ENCODE peak calls at places on chromosomes 4 and X, in ten cellular contexts. Y is suprapubic skin, P is GM23338, S is K562, M is Panc1, N is GM12878, H is HCT116, F is spleen, T is stomach, O is transverse colon. A is an unnamed sample.

GRCh38 chr4:11543710-11544109 is 115.0 kb upstream of the HS3ST1 start:
- DNase-seq in Y (no peak), P (no peak), S (no peak), M (no peak), N (no peak), H (peak), F (no peak), T (no peak), O (no peak), A (no peak)

GRCh38 chr4:189046642-189047041 is 894.0 kb upstream of the FRG1 start:
- DNase-seq in Y (no peak), P (peak), S (no peak), M (no peak), N (no peak), H (no peak), F (no peak), T (no peak), O (no peak), A (no peak)

GRCh38 chr4:156177941-156178340 is 224.3 kb upstream of the CTSO start:
- DNase-seq in Y (no peak), P (no peak), S (no peak), M (no peak), N (no peak), H (no peak), F (no peak), T (no peak), O (no peak), A (no peak)

GRCh38 chr4:176034498-176034897 is 31.1 kb upstream of the WDR17 start:
- DNase-seq in Y (no peak), P (peak), S (no peak), M (peak), N (no peak), H (peak), F (no peak), T (no peak), O (no peak), A (peak)

GRCh38 chr4:24598025-24598424 is 13.7 kb upstream of the DHX15 start:
- DNase-seq in Y (no peak), P (no peak), S (no peak), M (no peak), N (no peak), H (peak), F (no peak), T (peak), O (peak), A (no peak)

GRCh38 chrX:38221391-38221929 is 789 bp upstream of the SRPX start:
- DNase-seq in Y (no peak), P (no peak), S (no peak), M (no peak), N (no peak), H (no peak), F (no peak), T (no peak), O (no peak), A (no peak)

GRCh38 chr4:54687887-54688841 is 30.4 kb downstream of the KIT start:
- DNase-seq in Y (no peak), P (no peak), S (no peak), M (no peak), N (no peak), H (no peak), F (no peak), T (no peak), O (no peak), A (no peak)

GRCh38 chr4:82097504-82097903 is 276.3 kb downstream of the HNRNPD start:
- DNase-seq in Y (no peak), P (no peak), S (no peak), M (no peak), N (no peak), H (no peak), F (no peak), T (no peak), O (no peak), A (no peak)

GRCh38 chr4:34676390-34676789 is 1567.9 kb downstream of the ARAP2 start:
- DNase-seq in Y (no peak), P (peak), S (no peak), M (no peak), N (no peak), H (peak), F (no peak), T (no peak), O (no peak), A (no peak)

GRCh38 chrX:23789386-23790146 is 6.6 kb downstream of the SAT1 start:
- DNase-seq in Y (no peak), P (no peak), S (no peak), M (no peak), N (no peak), H (no peak), F (no peak), T (no peak), O (no peak), A (no peak)

GRCh38 chrX:153551135-153551534 is 33.7 kb downstream of the ATP2B3 start:
- DNase-seq in Y (no peak), P (no peak), S (no peak), M (no peak), N (no peak), H (no peak), F (no peak), T (no peak), O (no peak), A (no peak)

GRCh38 chr4:84215218-84215617 is 283.9 kb downstream of the NKX6-1 start:
- DNase-seq in Y (no peak), P (no peak), S (no peak), M (no peak), N (no peak), H (no peak), F (no peak), T (no peak), O (no peak), A (no peak)

GRCh38 chr4:159278399-159278798 is 175.5 kb downstream of the RAPGEF2 start:
- DNase-seq in Y (no peak), P (no peak), S (no peak), M (no peak), N (no peak), H (no peak), F (no peak), T (no peak), O (no peak), A (no peak)

GRCh38 chr4:75561789-75562188 is 5.9 kb downstream of the ODAPH start:
- DNase-seq in Y (no peak), P (peak), S (no peak), M (no peak), N (no peak), H (no peak), F (no peak), T (no peak), O (no peak), A (no peak)

GRCh38 chr4:176492648-176493302 is 173.0 kb downstream of the SPCS3 start:
- DNase-seq in Y (no peak), P (no peak), S (no peak), M (no peak), N (peak), H (no peak), F (no peak), T (no peak), O (no peak), A (no peak)

GRCh38 chrX:7216981-7217587 is 69.1 kb upstream of the PUDP start:
- DNase-seq in Y (no peak), P (no peak), S (no peak), M (no peak), N (no peak), H (no peak), F (no peak), T (no peak), O (no peak), A (no peak)

GRCh38 chr4:173807347-173807746 is 277.3 kb upstream of the HAND2 start:
- DNase-seq in Y (no peak), P (no peak), S (no peak), M (no peak), N (no peak), H (no peak), F (no peak), T (no peak), O (peak), A (no peak)

GRCh38 chr4:99917575-99917974 is 23.3 kb upstream of the LAMTOR3 start:
- DNase-seq in Y (no peak), P (no peak), S (no peak), M (no peak), N (no peak), H (no peak), F (no peak), T (no peak), O (no peak), A (no peak)

GRCh38 chr4:41156574-41156973 is 57.8 kb downstream of the APBB2 start:
- DNase-seq in Y (no peak), P (no peak), S (no peak), M (no peak), N (no peak), H (peak), F (no peak), T (no peak), O (no peak), A (no peak)

GRCh38 chrX:37847733-37848197 is 394 bp upstream of the DYNLT3 start:
- DNase-seq in Y (no peak), P (no peak), S (no peak), M (no peak), N (no peak), H (no peak), F (no peak), T (no peak), O (no peak), A (no peak)

GRCh38 chr4:128220286-128221235 is 67.1 kb downstream of the PGRMC2 start:
- DNase-seq in Y (no peak), P (peak), S (peak), M (no peak), N (no peak), H (peak), F (no peak), T (no peak), O (no peak), A (peak)

GRCh38 chr4:125013891-125014290 is 300.9 kb upstream of the FAT4 start:
- DNase-seq in Y (no peak), P (peak), S (no peak), M (no peak), N (no peak), H (no peak), F (no peak), T (no peak), O (no peak), A (no peak)

GRCh38 chrX:386768-387575 is at the start of gene PPP2R3B:
- DNase-seq in Y (peak), P (peak), S (peak), M (peak), N (peak), H (peak), F (peak), T (peak), O (peak), A (peak)

GRCh38 chr4:71231073-71231752 is 107.6 kb upstream of the SLC4A4 start:
- DNase-seq in Y (peak), P (peak), S (no peak), M (no peak), N (no peak), H (no peak), F (no peak), T (peak), O (peak), A (no peak)

GRCh38 chrX:12390301-12390700 is 252.0 kb downstream of the FRMPD4 start:
- DNase-seq in Y (no peak), P (no peak), S (no peak), M (no peak), N (no peak), H (no peak), F (no peak), T (no peak), O (no peak), A (no peak)

GRCh38 chr4:137905930-137906329 is 336.2 kb downstream of the SLC7A11 start:
- DNase-seq in Y (no peak), P (no peak), S (no peak), M (no peak), N (no peak), H (no peak), F (no peak), T (no peak), O (no peak), A (no peak)

GRCh38 chr4:98771959-98772619 is 113.7 kb upstream of the TSPAN5 start:
- DNase-seq in Y (no peak), P (no peak), S (no peak), M (no peak), N (no peak), H (no peak), F (no peak), T (no peak), O (peak), A (no peak)

GRCh38 chr4:91502365-91502764 is 801.4 kb upstream of the GRID2 start:
- DNase-seq in Y (no peak), P (peak), S (no peak), M (no peak), N (no peak), H (peak), F (no peak), T (no peak), O (no peak), A (no peak)

GRCh38 chrX:69116077-69116476 is 49.2 kb downstream of the PJA1 start:
- DNase-seq in Y (no peak), P (no peak), S (no peak), M (no peak), N (no peak), H (no peak), F (no peak), T (no peak), O (no peak), A (no peak)

GRCh38 chrX:118682258-118683014 is 45.0 kb upstream of the IL13RA1 start:
- DNase-seq in Y (no peak), P (no peak), S (no peak), M (no peak), N (no peak), H (no peak), F (no peak), T (no peak), O (no peak), A (no peak)

GRCh38 chr4:10245761-10246160 is 129.2 kb upstream of the WDR1 start:
- DNase-seq in Y (no peak), P (no peak), S (no peak), M (no peak), N (no peak), H (no peak), F (no peak), T (no peak), O (no peak), A (no peak)

DNA sequence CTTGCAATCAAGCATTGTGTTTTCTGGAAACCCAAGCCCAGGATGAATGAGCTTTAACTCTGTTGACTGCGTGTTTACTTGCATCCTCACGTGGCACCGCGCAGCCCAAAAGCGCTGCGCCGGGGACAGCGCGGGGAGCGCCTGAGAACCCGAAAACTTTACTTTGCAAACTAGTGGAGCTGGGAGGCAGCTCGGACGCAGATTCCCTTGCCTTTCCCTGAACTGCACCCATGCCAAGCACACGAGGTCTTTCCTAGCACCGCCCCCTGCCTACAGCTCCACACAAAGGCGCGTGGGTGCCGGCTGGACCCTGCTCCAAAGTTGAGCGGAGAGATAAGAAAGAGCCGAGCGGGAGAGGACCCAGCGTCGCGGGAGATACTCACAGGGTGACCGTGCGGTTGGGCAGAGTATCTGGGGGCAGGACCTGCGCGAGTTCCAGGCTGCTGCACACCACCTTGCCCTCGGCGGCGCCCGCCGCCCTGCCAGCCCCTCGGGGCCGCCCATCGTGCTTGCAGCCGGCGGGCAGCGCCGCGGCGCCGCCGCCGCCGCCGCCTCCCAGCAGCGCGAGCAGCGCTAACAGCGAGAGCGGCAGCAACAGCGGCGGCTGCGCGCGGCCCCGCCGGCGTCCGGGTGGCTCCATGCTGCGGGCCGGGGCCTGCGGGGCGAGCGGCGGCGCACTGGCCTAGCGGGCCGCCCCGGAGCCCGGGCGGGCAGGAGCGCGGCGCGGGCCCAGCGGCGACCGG is 550 bp downstream of the ADGRA3 start:
- DNase-seq in Y (peak), P (peak), S (peak), M (no peak), N (no peak), H (no peak), F (peak), T (peak), O (peak), A (no peak)
- TF ChIP-seq POLR2AphosphoS5 in Y (no peak), P (peak), S (no peak), M (no peak), N (no peak), H (no peak), F (peak), T (peak), O (peak), A (peak)

GRCh38 chr4:107740950-107741701 is 21.1 kb upstream of the PAPSS1 start:
- DNase-seq in Y (peak), P (no peak), S (no peak), M (no peak), N (no peak), H (no peak), F (no peak), T (no peak), O (peak), A (no peak)
- TF ChIP-seq POLR2AphosphoS5 in Y (no peak), P (no peak), S (no peak), M (no peak), N (no peak), H (no peak), F (no peak), T (peak), O (peak), A (no peak)

GRCh38 chrX:43688586-43688985 is 32.5 kb downstream of the MAOA start:
- DNase-seq in Y (no peak), P (no peak), S (no peak), M (no peak), N (no peak), H (no peak), F (no peak), T (no peak), O (no peak), A (no peak)

DNA sequence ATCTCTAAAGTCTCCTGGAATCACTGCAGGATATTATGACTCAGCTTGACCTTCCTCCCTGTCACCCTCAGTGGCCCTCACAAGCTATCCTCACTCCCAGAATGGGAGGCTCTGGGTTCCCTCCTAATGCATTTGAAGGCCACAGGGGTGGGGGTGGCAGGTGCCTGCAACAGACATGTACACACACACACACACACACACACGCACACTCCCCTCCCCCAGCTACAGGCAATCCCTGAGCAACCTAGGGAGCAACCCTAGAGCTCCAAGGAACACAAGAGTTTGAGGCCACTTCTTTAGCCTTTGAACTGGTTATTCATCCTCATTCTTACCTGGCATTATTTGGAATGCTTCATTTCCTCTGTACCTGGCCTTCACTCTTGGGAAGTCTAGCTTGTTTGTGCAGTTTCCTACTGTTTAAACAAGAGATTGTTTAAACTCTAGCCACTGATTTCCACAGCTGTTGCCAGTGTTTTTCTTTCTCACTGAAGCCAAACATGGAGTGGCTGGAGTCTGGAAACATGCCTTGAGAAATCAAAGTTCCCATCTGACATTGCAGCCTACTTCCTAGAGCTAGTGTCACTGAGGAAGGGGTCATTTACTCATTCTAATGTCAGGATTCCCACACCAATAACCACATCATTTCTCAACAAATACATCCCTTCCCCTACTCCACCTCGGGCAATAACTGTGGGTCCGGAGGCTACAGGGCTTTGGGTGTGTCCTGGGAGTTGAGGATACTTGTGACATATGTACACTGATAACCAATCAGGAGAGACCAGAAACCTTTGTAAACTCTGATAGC is 37.7 kb downstream of the MAOA start:
- DNase-seq in Y (no peak), P (no peak), S (no peak), M (no peak), N (no peak), H (no peak), F (no peak), T (no peak), O (no peak), A (no peak)
- TF ChIP-seq POLR2AphosphoS5 in Y (no peak), P (no peak), S (no peak), M (no peak), N (no peak), H (no peak), F (no peak), T (peak), O (no peak), A (no peak)

GRCh38 chrX:53093748-53094583 is at the start of gene KANTR:
- DNase-seq in Y (peak), P (peak), S (peak), M (peak), N (peak), H (peak), F (peak), T (peak), O (peak), A (peak)
- TF ChIP-seq POLR2AphosphoS5 in Y (peak), P (peak), S (no peak), M (no peak), N (no peak), H (peak), F (peak), T (peak), O (peak), A (peak)

GRCh38 chrX:18886344-18887161 is 97.4 kb downstream of the PHKA2 start:
- DNase-seq in Y (peak), P (peak), S (peak), M (peak), N (peak), H (peak), F (peak), T (peak), O (peak), A (no peak)
- TF ChIP-seq POLR2AphosphoS5 in Y (no peak), P (peak), S (no peak), M (no peak), N (no peak), H (peak), F (peak), T (no peak), O (peak), A (no peak)

DNA sequence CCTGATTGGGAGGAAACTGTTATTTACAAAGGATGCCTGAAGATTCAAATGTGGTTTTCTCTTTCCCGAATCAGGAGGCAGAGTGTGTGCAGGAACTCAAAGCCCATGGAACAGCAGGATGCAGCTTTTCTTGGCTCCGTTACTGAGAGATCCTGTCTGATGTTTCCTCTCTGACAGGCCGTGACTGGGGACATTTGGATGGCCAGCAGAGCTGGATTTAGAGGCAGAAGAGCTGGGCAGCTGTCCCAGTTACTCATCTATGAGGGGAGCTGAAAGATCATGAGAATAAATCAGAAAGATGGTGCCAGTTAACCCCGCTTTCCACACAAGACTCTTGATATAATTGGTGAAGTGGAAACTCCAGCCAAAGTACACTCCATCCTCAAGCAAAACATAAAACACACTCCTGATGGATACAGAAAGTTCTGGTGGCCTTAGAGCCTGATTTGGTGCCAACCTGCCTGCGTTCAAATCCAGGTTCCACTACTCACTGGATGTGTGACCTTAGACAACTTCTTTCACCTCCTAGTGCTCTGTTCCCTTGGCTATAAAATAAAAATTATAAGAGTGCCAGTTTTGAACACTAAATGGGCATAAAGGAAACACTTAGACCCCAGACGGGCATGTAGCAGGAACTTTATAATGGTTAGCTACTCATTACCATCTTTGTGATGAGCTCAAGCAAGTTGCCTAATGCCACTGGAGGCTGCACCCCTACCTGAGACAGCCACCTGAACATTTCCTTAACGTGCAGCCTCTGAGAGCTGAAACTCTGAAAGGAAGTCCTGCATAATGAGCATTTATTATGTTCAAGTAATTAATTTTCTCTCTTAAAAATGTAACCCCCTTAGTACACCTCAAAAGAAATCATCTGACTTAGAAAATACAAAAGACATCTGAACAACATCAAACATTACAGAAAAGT is 349.0 kb upstream of the GATB start:
- DNase-seq in Y (no peak), P (no peak), S (no peak), M (no peak), N (no peak), H (no peak), F (no peak), T (no peak), O (no peak), A (no peak)
- TF ChIP-seq POLR2AphosphoS5 in Y (no peak), P (no peak), S (no peak), M (no peak), N (no peak), H (no peak), F (no peak), T (no peak), O (no peak), A (no peak)

A was measured in SK-N-MC.